ENCODE peak calls at places on chromosome 19, in four cellular contexts. R is tibial nerve, D is endothelial cell of umbilical vein, G is A549. Y is an unnamed sample.

GRCh38 chr19:55855160-55855559 is 18.8 kb downstream of the NLRP4 start:
- DNase-seq in R (no peak), D (no peak), G (no peak), Y (no peak)

GRCh38 chr19:3580156-3580955 is 4.9 kb upstream of the GIPC3 start:
- DNase-seq in R (no peak), D (peak), G (peak), Y (no peak)

GRCh38 chr19:18023596-18024212 is 15.7 kb downstream of the ARRDC2 start:
- DNase-seq in R (peak), D (peak), G (no peak), Y (no peak)

GRCh38 chr19:27909185-27909840 is 1303.6 kb downstream of the UQCRFS1 start:
- DNase-seq in R (no peak), D (no peak), G (no peak), Y (no peak)

GRCh38 chr19:16076958-16077611 is 790 bp downstream of the TPM4 start:
- DNase-seq in R (peak), D (peak), G (no peak), Y (no peak)

GRCh38 chr19:2989236-2989946 is 12.0 kb downstream of the TLE6 start:
- DNase-seq in R (no peak), D (no peak), G (no peak), Y (no peak)

GRCh38 chr19:32945260-32945659 is 26.5 kb downstream of the CEP89 start:
- DNase-seq in R (no peak), D (no peak), G (no peak), Y (no peak)

GRCh38 chr19:54416695-54417491 is 1.6 kb downstream of the TTYH1 start:
- DNase-seq in R (no peak), D (no peak), G (no peak), Y (no peak)

GRCh38 chr19:19652482-19653295 is 9.2 kb upstream of the GMIP start:
- DNase-seq in R (no peak), D (no peak), G (no peak), Y (no peak)

GRCh38 chr19:28633223-28634030 is 579.5 kb downstream of the UQCRFS1 start:
- DNase-seq in R (no peak), D (no peak), G (peak), Y (no peak)

GRCh38 chr19:47794526-47794925 is 9.8 kb downstream of the TPRX1 start:
- DNase-seq in R (no peak), D (no peak), G (peak), Y (no peak)

GRCh38 chr19:15159251-15159650 is 41.5 kb downstream of the NOTCH3 start:
- DNase-seq in R (no peak), D (no peak), G (peak), Y (no peak)

GRCh38 chr19:6333439-6333838 is at the start of gene ACER1:
- DNase-seq in R (no peak), D (no peak), G (no peak), Y (peak)

GRCh38 chr19:49328741-49329140 is 3.8 kb upstream of the SLC6A16 start:
- DNase-seq in R (no peak), D (no peak), G (no peak), Y (no peak)

GRCh38 chr19:50248413-50248812 is 45.0 kb downstream of the MYH14 start:
- DNase-seq in R (no peak), D (no peak), G (no peak), Y (no peak)

GRCh38 chr19:31908486-31909255 is 436.7 kb upstream of the ZNF507 start:
- DNase-seq in R (no peak), D (no peak), G (no peak), Y (no peak)

GRCh38 chr19:38731654-38732301 is 12.5 kb downstream of the CAPN12 start:
- DNase-seq in R (no peak), D (no peak), G (no peak), Y (peak)

GRCh38 chr19:17340302-17340870 is 3.0 kb downstream of the GTPBP3 start:
- DNase-seq in R (peak), D (no peak), G (peak), Y (no peak)

GRCh38 chr19:55257461-55258411 is 1.1 kb downstream of the PPP6R1 start:
- DNase-seq in R (no peak), D (peak), G (no peak), Y (no peak)

GRCh38 chr19:23800868-23801267 is 42.2 kb upstream of the ZNF681 start:
- DNase-seq in R (no peak), D (no peak), G (no peak), Y (no peak)

GRCh38 chr19:2634228-2634951 is 68.1 kb downstream of the GNG7 start:
- DNase-seq in R (no peak), D (no peak), G (no peak), Y (no peak)

GRCh38 chr19:15369594-15369891 is 10.0 kb downstream of the AKAP8 start:
- DNase-seq in R (no peak), D (no peak), G (no peak), Y (no peak)

GRCh38 chr19:14528419-14529253 is 758 bp upstream of the TECR start:
- DNase-seq in R (no peak), D (no peak), G (no peak), Y (no peak)

GRCh38 chr19:5913739-5914357 is at the start of gene CAPS:
- DNase-seq in R (peak), D (no peak), G (peak), Y (peak)

DNA sequence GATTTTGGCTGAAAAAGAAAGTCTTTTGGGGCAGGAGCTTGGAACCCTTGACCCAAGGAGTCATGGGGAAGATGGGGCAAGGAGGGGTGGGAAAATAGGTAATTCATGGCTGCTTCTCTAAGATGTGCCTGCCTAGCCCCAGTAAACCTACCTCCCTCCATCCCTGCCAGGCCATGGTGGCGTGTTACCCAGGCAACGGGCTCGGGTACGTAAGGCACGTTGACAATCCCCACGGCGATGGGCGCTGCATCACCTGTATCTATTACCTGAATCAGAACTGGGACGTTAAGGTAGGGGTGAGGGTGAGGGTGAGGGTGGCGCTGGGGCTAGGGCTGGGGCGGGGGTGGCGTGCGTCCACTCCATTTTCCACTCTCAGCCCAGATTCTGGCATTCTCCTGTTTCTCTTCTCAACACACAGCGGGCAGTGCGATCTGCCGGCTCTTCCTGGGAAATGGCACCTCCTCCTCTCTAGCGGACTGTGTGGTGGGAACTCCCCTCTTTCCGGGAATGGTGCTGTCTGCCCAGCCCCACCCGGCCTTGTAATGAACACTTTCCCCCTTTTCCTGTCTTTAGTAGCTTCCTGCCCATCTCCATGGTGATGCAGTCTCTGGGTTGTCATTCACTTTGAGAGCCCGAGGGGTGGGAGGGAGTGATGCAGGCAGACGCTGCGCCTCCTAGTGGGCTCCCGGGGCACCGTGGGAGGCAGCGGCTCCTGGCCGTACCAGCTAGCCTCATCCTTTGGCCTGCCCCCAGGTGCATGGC is 7.6 kb downstream of the EGLN2 start:
- DNase-seq in R (peak), D (peak), G (peak), Y (peak)
- TF ChIP-seq POLR2A in R (no peak), D (peak), G (no peak), Y (no peak)

DNA sequence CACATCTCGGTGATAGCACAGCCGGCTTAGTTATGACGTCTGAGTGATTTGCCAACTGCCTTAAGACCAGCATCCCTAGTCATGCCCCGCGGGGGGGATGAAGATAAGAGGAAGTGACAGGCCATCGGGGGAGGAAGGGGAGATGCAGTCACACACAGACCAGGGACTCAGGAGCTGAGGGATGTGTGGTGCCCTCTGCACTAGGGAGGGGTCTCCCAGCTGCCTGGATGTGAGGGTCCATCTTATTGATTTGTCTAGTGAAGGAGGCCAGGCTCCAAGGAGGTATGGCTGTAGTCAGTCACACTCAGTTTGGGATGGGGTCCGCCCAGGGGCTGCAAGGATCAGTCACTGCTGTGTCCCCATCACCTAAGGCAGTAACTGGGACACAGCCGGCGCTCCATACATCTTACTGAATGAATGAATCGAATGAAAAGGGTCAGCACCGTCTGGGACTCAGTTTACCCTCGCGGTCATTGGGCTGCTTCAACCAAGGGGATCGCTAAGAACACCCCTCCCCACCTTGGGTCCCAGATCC is 19.3 kb upstream of the ERCC1 start:
- DNase-seq in R (peak), D (peak), G (peak), Y (no peak)
- H3K4me3 ChIP-seq in R (peak), D (peak), G (peak), Y (peak)

DNA sequence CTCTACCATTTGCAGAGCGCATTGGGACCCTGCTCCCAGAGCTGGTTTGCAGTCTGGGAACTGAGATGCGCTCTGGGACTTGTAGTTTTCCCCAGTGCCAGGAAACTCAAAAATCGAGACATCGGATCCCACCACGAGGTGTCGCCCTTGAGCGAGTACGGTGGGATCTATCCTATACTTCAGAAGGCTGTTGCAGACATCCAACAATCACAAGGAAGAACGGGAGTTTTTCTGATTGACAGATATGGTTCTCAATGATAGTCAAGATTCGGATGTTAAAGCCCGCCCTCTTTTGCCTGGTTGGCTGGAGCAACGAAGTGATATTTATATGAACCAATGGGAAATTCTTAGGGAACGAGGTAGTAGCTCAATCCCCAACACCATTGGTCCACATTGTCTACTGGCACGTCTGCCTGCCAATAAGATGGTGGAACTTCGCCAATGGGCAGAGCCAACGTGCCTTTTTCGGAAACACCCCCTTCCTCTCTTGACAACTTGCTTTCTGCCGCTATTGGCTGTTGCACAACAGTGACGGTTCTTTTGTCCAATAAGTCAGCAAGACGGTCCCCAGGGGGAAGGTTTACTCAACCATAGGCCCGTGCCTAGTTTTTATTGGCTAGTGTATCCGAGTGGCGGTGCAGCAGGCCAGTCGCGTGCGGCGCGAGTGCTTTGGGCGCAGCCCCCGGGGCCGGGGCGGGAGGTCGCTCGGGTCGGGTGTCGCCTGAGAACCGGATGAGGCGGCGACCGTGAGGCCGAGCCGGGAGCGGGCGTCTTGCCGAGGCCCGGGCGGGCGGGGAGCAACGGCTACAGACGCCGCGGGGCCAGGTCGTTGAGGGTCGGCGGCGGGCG is at the start of gene DNM2:
- DNase-seq in R (peak), D (peak), G (peak), Y (peak)
- TF ChIP-seq POLR2A in R (peak), D (peak), G (peak), Y (peak)

DNA sequence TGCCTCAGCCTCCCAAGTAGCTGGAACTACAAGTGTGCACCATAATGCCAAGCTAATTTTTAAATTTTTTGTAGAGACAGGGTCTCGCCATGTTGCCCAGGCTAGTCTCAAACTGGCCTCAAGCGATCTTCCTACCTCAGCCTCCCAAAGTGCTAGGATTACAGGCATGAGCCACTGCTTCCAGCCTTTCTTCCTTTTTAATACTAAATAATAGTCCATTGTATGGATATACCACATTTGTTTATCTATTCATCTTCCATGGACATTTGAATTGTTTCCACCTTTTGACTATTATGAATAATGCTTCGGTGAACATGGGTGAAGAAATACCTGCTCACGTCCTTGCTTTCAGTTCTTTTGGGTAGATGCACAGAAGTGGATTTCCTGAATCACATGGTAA is 24.4 kb downstream of the GARRE1 start:
- DNase-seq in R (no peak), D (no peak), G (no peak), Y (no peak)
- H3K4me3 ChIP-seq in R (no peak), D (no peak), G (no peak), Y (no peak)

GRCh38 chr19:1355258-1355973 is 28.3 kb upstream of the NDUFS7 start:
- DNase-seq in R (no peak), D (no peak), G (no peak), Y (no peak)

GRCh38 chr19:1357695-1358094 is 26.0 kb upstream of the NDUFS7 start:
- DNase-seq in R (no peak), D (no peak), G (no peak), Y (no peak)

GRCh38 chr19:1355974-1356865 is 27.5 kb upstream of the NDUFS7 start:
- DNase-seq in R (no peak), D (peak), G (no peak), Y (peak)

GRCh38 chr19:1353144-1353543 is 30.6 kb upstream of the NDUFS7 start:
- DNase-seq in R (no peak), D (no peak), G (no peak), Y (no peak)

DNA sequence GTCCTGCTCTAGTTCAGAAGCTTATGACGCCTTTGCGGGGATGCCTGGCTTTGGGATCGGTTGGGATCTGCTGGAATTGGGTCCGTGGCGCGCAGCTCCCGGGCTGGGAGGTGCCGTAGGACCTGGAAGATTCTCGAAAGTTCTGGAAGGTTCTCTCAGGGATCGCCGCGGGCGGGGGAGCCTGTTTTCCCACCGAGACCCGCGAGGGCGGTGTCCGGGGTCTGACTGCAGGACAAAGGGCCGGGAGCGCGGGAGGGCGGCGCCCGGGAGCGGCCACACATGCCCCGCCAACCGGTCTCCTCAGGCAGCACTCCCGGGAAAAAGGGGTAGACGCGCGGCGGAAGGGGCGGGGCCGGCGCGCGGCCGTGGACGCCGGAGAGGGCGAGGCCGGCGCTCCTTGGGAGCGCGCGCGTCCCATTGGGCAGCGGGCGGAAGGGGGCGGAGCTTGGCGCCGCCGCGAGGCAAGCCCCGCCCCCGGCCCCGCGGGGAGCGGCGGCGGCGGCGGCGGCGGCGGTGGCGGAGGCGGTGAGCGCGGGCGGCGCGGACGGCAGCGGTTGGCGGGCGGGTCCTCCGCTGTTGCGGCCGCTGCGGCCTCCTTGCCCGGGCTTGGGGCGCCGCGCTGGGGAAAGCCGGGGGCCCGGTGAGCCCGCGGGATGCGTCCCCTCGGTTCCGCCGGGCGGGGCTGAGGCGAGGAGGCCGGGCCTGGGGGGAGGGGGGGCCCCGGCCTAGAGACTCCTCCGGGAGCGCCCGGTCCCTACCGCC is 29.0 kb upstream of the NDUFS7 start:
- DNase-seq in R (peak), D (peak), G (peak), Y (peak)
- TF ChIP-seq POLR2A in R (peak), D (peak), G (peak), Y (peak)